ENCODE peak calls at places on chromosomes 6 and 20, in seven cellular contexts. G, R, M, T, F, P and Y are unnamed samples.

GRCh38 chr6:157428418-157429202 is 47.6 kb downstream of the ZDHHC14 start:
- DNase-seq in R (peak), T (no peak), M (no peak), P (no peak), G (no peak), F (no peak), Y (no peak)

GRCh38 chr20:7361321-7361720 is 578.9 kb downstream of the HAO1 start:
- DNase-seq in P (no peak), T (no peak), R (no peak), G (no peak), F (no peak), M (no peak), Y (no peak)

GRCh38 chr6:105494688-105495087 is 91.8 kb upstream of the PREP start:
- DNase-seq in G (no peak), T (no peak), M (no peak), R (no peak), P (no peak), F (no peak), Y (no peak)

GRCh38 chr6:22043284-22043962 is 253.4 kb downstream of the PRL start:
- DNase-seq in P (no peak), F (no peak), G (no peak), T (no peak), R (peak), M (peak), Y (peak)

GRCh38 chr6:97437087-97437486 is 154.1 kb upstream of the MMS22L start:
- DNase-seq in R (peak), M (no peak), P (no peak), T (no peak), G (no peak), F (no peak), Y (no peak)

GRCh38 chr20:4797275-4797674 is 75.6 kb downstream of the PRND start:
- DNase-seq in M (no peak), T (no peak), F (no peak), P (no peak), G (no peak), R (peak), Y (no peak)

GRCh38 chr6:166545156-166545555 is 41.3 kb downstream of the RAMACL start:
- DNase-seq in R (no peak), F (no peak), P (no peak), G (peak), M (no peak), T (no peak), Y (no peak)

GRCh38 chr6:38375341-38375740 is 264.4 kb downstream of the BTBD9 start:
- DNase-seq in F (no peak), R (no peak), T (no peak), G (no peak), M (no peak), P (no peak), Y (no peak)

GRCh38 chr20:40134176-40134575 is 554.9 kb downstream of the MAFB start:
- DNase-seq in F (no peak), T (no peak), R (no peak), P (no peak), M (no peak), G (no peak), Y (no peak)

GRCh38 chr20:17533396-17533795 is 2.2 kb upstream of the BFSP1 start:
- DNase-seq in G (no peak), F (no peak), T (no peak), M (peak), P (no peak), R (peak), Y (no peak)
- TF ChIP-seq POLR2A in G (no peak), F (no peak), T (no peak), M (no peak), P (no peak), R (no peak), Y (no peak)

DNA sequence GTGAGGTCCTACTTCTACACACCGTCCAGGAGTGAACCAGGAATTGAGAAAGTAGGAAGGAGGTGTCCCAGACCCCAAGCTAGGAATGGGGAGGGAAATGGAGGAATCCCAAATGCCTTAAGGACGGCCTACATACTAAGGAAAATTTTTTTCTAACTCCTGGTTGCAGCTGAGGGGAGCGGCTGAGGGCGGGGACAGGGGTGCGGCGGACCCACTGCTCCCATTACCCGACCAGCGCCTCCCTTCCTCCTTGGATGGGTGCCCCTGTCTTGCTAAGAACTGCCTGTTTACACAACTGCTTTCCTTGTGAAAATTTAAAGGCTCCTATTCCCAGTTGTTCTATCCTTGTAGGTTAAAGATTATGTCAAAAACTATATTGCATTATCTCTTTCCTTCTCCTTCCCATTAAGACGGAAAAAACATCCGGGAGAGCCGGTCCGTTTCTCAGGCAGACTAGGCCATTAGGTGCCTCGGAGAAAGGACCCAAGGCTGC is 699 bp upstream of the HSPA1B start:
- DNase-seq in F (peak), T (peak), P (peak), G (peak), R (no peak), M (peak), Y (peak)
- TF ChIP-seq POLR2A in F (no peak), T (peak), P (no peak), G (no peak), R (no peak), M (no peak), Y (no peak)

DNA sequence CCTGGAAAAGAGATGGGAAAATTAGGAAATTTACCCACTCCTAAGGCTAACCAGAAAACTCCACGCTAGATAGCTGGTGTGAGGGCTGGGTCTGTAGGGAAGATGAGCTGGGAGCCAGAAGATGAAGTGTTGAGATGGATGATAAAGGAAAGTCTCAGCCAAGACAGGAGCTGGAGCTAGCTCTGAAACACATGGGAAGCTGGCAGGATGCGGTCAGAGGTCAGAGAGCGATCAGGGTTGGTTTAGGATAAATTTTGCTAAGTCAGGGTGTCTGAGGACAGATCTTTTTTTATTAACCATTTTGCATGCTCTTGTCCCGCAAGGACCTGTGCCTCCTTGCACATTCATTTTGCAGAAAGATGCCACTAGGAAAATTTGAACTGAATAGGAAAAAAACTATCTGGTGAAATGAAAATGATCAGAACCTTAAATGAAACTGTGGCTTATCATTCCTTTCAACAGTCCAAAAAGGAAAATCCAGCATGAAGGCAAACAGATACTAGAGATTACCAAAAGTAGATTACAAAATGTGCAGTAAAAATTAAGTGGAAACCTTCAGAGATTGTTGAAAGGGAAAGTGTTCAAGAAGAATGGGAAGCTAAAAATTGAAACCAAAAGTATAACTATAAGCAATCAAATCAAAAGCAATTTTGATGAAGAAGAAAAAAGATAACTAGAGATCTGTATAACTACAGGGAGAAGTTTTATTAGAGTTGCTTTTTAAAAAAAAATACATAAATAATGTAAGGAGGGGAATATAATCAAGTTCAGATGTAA is 10.7 kb upstream of the EDN1 start:
- DNase-seq in G (no peak), M (no peak), T (no peak), F (peak), R (no peak), P (no peak), Y (no peak)
- TF ChIP-seq POLR2A in G (no peak), M (no peak), T (no peak), F (no peak), R (no peak), P (no peak), Y (no peak)

GRCh38 chr6:158835616-158836221 is 16.6 kb upstream of the EZR start:
- DNase-seq in P (no peak), R (peak), G (peak), M (no peak), F (peak), T (no peak), Y (no peak)
- TF ChIP-seq POLR2A in P (no peak), R (no peak), G (no peak), M (no peak), F (no peak), T (no peak), Y (no peak)

DNA sequence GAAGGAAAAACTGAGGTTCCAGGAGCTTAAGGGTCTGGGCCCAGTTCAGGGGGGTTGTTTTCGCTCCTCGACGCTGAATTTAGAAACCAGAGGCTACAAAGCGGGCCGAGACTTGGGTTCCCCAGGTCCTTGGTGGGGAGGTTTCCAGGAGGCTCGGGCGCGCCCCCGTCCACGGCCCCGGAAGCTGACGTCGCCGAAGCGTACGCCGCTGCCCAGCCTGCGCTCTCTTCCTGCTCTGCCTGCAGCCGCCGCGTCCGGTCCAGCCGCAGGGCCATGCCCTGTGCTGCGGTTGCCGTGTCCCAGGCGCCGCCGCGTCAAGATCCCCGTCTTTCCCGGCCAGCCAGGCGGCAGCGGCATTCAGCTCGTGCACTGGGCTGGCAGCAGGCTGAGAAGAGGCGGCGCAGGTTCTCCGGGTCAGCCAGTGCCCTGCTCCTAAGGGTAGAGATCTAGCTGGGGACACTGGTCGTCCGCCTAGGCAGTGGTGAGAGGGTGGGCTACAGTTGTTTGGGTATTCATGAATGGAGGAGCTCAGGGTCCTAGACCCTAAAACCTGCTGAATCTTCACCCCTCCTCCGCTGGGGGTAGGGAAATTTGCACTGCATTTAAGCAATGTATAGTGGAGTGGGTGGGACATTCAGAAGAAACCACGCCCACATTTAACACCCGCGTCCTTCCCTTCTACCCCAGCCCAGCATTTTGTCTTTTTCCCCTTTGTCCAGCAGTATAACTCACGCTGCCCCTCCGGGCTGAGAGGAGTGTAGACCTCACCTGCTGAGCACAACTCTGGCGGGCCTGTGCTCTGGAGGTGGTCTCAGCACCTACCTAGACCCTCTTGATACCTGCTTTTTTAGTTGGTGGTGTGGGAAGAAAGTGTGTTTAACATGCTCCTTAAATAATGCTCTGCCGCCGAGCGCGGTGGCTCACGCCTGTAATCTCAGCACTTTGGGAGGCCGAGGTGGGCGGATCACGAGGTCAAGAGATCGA is 1.1 kb upstream of the TRIM26 start:
- DNase-seq in R (peak), T (peak), M (peak), G (peak), P (peak), F (peak), Y (peak)
- TF ChIP-seq POLR2A in R (no peak), T (peak), M (no peak), G (no peak), P (peak), F (peak), Y (peak)

GRCh38 chr6:41428995-41429417 is 93.6 kb downstream of the NCR2 start:
- DNase-seq in M (peak), G (no peak), R (peak), T (no peak), P (peak), F (no peak), Y (no peak)

GRCh38 chr6:41428402-41428994 is 93.1 kb downstream of the NCR2 start:
- DNase-seq in M (no peak), G (no peak), F (no peak), P (no peak), T (no peak), R (no peak), Y (no peak)

GRCh38 chr6:41426888-41427641 is 91.7 kb downstream of the NCR2 start:
- DNase-seq in M (no peak), F (no peak), G (peak), T (no peak), P (no peak), R (no peak), Y (no peak)

GRCh38 chr6:41426438-41426851 is 91.0 kb downstream of the NCR2 start:
- DNase-seq in T (no peak), G (no peak), R (no peak), P (no peak), F (no peak), M (no peak), Y (no peak)

DNA sequence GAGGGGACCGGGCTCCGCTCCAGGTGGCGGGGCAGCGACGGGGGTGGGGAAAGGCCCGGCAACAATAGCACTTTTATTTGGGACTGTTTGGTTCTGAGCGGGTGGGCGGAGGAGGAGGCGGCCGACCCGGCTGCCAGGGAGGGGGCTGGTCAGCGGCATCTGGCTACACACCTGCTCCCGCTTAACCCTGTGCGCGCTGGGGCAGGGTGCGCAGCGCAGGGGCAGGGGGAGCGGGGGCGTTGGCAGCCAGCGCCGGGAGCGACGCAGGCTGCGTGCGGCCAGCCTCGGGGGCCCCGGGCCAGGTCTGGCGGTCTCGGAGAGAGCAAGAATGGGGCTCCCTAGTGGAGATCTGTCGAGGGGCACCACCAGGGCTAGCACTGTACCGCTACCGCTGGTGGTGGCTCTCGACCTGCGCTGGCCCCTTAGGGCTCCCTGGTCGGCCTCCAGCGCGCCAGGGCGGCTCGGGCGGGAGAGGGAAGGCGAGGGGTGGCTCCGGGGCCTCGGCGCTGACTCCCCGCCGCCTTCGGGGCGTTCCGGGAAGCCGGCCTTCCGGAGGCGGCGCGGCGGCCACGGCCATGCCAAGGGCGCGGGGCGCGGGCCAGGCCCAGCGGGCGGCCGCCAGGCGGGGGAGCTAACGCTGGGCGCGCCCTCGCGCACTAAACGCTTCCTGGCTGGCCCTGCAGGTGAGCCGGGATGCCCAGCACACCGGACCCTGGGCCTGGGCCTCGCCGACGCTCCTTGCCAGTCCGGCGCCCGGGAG is 92.4 kb downstream of the NCR2 start:
- DNase-seq in T (peak), M (no peak), F (peak), P (peak), R (no peak), G (peak), Y (no peak)
- TF ChIP-seq POLR2A in T (no peak), M (no peak), F (peak), P (no peak), R (no peak), G (no peak), Y (no peak)

GRCh38 chr6:82068721-82069120 is 178.8 kb downstream of the IBTK start:
- DNase-seq in G (no peak), R (no peak), M (no peak), P (no peak), F (no peak), T (no peak), Y (no peak)
- TF ChIP-seq POLR2A in G (no peak), R (no peak), M (no peak), P (no peak), F (no peak), T (no peak), Y (no peak)

GRCh38 chr20:63956664-63957003 is 418 bp upstream of the UCKL1 start:
- DNase-seq in M (no peak), T (no peak), R (no peak), P (no peak), G (no peak), F (no peak), Y (no peak)

GRCh38 chr20:63955281-63955845 is 853 bp downstream of the UCKL1 start:
- DNase-seq in M (no peak), R (no peak), F (no peak), T (no peak), G (no peak), P (peak), Y (peak)

GRCh38 chr20:63957690-63958441 is 1.6 kb upstream of the UCKL1 start:
- DNase-seq in G (peak), R (peak), F (no peak), P (no peak), M (no peak), T (no peak), Y (no peak)

GRCh38 chr20:63957004-63957689 is 931 bp upstream of the UCKL1 start:
- DNase-seq in P (peak), R (peak), M (no peak), G (peak), T (peak), F (peak), Y (peak)

DNA sequence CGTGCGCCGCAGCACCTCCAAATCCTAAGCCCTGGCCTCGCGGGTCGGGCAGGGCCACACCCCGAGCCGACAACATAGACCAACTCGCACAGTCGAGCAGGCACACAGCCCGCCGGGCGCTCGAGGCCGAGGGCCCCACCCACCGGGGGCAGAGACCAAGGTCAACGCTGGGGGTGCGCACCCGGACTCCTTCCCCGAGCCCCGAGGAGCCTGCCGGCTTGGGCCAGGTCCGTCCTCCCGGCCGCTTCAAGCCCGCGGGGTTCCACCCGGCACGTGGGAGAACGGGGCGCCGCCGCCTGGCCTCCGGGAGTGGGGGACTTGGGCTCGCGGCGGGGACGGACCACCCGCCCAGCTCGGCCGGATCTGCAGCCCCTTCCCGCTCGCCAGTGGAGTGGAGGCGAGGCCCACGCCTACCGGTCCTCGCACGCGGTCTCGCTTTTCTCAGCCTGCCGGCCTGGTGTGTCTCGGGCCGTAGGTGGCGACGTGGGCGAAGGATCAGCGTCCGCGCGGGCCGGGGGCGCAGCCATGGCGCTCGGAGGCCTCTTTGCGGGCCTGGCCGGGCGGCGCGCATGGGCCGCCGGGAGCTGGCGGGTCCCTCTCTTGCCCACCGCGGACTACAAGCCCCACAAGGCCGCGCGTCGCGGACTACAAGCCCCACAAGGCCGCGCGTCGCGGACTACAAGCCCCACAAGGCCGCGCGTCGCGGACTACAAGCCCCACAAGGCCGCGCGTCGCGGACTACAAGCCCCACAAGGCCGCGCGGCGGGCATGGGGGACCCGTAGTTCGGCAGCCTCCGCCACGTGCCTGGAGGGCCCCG is at the start of gene UCKL1:
- DNase-seq in P (peak), F (peak), T (peak), M (peak), G (peak), R (peak), Y (peak)
- TF ChIP-seq POLR2A in P (peak), F (peak), T (peak), M (no peak), G (no peak), R (peak), Y (peak)

GRCh38 chr6:34243901-34244884 is 4.6 kb downstream of the SMIM29 start:
- DNase-seq in R (peak), M (no peak), G (peak), F (peak), P (peak), T (no peak), Y (peak)
- TF ChIP-seq POLR2A in R (peak), M (no peak), G (no peak), F (no peak), P (no peak), T (no peak), Y (no peak)

DNA sequence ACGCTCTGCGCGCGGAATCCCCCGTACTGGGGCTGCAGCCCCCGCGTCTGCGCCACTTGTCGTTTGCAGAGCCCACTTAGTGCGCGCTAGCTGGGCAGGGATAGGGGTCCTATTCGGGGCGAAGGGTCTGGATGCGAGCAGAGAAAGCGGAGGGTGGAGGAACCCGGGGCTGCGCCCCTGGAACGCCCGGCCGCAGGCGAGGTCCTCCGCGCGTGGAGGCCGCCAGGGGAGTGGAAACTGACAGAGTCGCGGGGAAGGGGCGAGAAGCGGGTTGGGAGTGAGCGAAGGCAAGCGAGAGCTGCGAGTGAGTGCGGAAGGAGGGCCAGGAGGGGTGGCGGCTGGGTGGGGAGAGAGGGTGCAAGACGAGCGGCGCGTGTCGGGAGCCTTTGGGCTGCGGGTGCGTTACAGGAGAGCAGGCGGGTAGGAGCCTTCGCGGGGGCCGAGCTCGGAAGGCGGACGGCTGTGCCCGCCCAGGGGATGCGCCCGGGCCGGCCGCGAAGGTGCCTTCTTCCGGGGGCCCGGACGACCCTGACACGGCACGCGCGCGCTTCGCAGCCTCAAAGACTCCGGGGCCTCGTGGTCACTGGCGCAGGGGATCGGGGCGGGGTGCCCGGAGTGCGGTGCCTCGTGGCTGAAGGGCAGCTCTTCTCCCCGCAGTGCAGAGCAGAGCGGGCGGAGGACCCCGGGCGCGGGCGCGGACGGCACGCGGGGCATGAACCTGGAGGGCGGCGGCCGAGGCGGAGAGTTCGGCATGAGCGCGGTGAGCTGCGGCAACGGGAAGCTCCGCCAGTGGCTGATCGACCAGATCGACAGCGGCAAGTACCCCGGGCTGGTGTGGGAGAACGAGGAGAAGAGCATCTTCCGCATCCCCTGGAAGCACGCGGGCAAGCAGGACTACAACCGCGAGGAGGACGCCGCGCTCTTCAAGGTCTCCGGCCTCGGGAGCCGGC is 1.2 kb downstream of the IRF4 start:
- DNase-seq in R (no peak), T (no peak), M (no peak), P (no peak), F (no peak), G (peak), Y (no peak)
- TF ChIP-seq POLR2A in R (no peak), T (no peak), M (no peak), P (no peak), F (no peak), G (no peak), Y (no peak)